ENCODE peak calls at places on chromosomes 2 and 18, in nine cellular contexts. P is H9, R is GM23248, M is IMR-90, V is mammary epithelial cell, S is SK-N-SH, G is K562, N is MM.1S, B is DND-41. X is an unnamed sample.
A peak's percentile ranks its signal among the peaks of the same experiment; 100 is the strongest.

GRCh38 chr2:34012728-34013302 is 413.7 kb upstream of the FAM98A start:
- DNase-seq in P (peak; percentile 83), R (peak; percentile 53), M (peak; percentile 23), V (peak; percentile 28), S (peak; percentile 52), G (no peak), N (peak; percentile 69), B (peak; percentile 33), X (peak; percentile 34)

GRCh38 chr18:45589559-45590041 is 25.7 kb upstream of the SLC14A2 start:
- DNase-seq in P (no peak), R (peak; percentile 87), M (peak; percentile 91), V (no peak), S (peak; percentile 30), G (no peak), N (no peak), B (no peak), X (no peak)

GRCh38 chr18:9612215-9612830 is 2.0 kb downstream of the PPP4R1 start:
- DNase-seq in P (no peak), R (peak; percentile 75), M (peak; percentile 58), V (peak; percentile 67), S (peak; percentile 66), G (no peak), N (peak; percentile 69), B (peak; percentile 45), X (peak; percentile 53)

GRCh38 chr18:9987355-9987754 is 73.5 kb downstream of the VAPA start:
- DNase-seq in P (no peak), R (no peak), M (no peak), V (no peak), S (no peak), G (no peak), N (no peak), B (no peak), X (no peak)

GRCh38 chr2:181675241-181675640 is 5.1 kb downstream of the NEUROD1 start:
- DNase-seq in P (no peak), R (no peak), M (no peak), V (no peak), S (no peak), G (no peak), N (no peak), B (no peak), X (no peak)

GRCh38 chr18:21853972-21854563 is 113.5 kb downstream of the MIB1 start:
- DNase-seq in P (no peak), R (no peak), M (no peak), V (no peak), S (no peak), G (no peak), N (no peak), B (no peak), X (no peak)

GRCh38 chr2:137009953-137010352 is 244.6 kb downstream of the THSD7B start:
- DNase-seq in P (no peak), R (no peak), M (no peak), V (no peak), S (no peak), G (no peak), N (no peak), B (no peak), X (no peak)

GRCh38 chr2:8525582-8526402 is 156.1 kb upstream of the ID2 start:
- DNase-seq in P (peak; percentile 68), R (no peak), M (peak; percentile 12), V (peak; percentile 6), S (peak; percentile 79), G (peak; percentile 94), N (peak; percentile 37), B (no peak), X (peak; percentile 89)

GRCh38 chr2:108594982-108595464 is 60.8 kb downstream of the LIMS1 start:
- DNase-seq in P (no peak), R (peak; percentile 74), M (peak; percentile 96), V (peak; percentile 93), S (no peak), G (peak; percentile 65), N (peak; percentile 85), B (no peak), X (no peak)

GRCh38 chr2:240431663-240432424 is 3.6 kb upstream of the GPC1 start:
- DNase-seq in P (no peak), R (no peak), M (no peak), V (no peak), S (no peak), G (no peak), N (no peak), B (no peak), X (no peak)

GRCh38 chr18:75691483-75691882 is 264.0 kb upstream of the SMIM21 start:
- DNase-seq in P (peak; percentile 45), R (no peak), M (no peak), V (no peak), S (no peak), G (no peak), N (no peak), B (no peak), X (no peak)

GRCh38 chr18:12989397-12990127 is 1.6 kb upstream of the CEP192 start:
- DNase-seq in P (no peak), R (no peak), M (no peak), V (no peak), S (no peak), G (no peak), N (no peak), B (no peak), X (no peak)

GRCh38 chr18:13446581-13447470 is 228.3 kb downstream of the LDLRAD4 start:
- DNase-seq in P (peak; percentile 48), R (peak; percentile 29), M (no peak), V (no peak), S (no peak), G (no peak), N (no peak), B (peak; percentile 85), X (no peak)

GRCh38 chr2:56132138-56132537 is 51.7 kb upstream of the CCDC85A start:
- DNase-seq in P (no peak), R (peak; percentile 67), M (peak; percentile 47), V (peak; percentile 17), S (peak; percentile 39), G (peak; percentile 25), N (peak; percentile 56), B (no peak), X (no peak)

GRCh38 chr2:174399171-174399570 is 3.6 kb downstream of the SCRN3 start:
- DNase-seq in P (no peak), R (peak; percentile 41), M (peak; percentile 54), V (no peak), S (no peak), G (no peak), N (no peak), B (no peak), X (no peak)

GRCh38 chr2:200212862-200213425 is 93.5 kb upstream of the SPATS2L start:
- DNase-seq in P (no peak), R (no peak), M (no peak), V (no peak), S (no peak), G (no peak), N (no peak), B (no peak), X (no peak)

GRCh38 chr2:118672571-118673158 is 174.8 kb downstream of the EN1 start:
- DNase-seq in P (no peak), R (peak; percentile 13), M (no peak), V (no peak), S (no peak), G (peak; percentile 18), N (no peak), B (no peak), X (no peak)

GRCh38 chr2:190407246-190407661 is 901 bp upstream of the MFSD6 start:
- DNase-seq in P (peak; percentile 33), R (no peak), M (no peak), V (no peak), S (no peak), G (no peak), N (no peak), B (peak; percentile 71), X (no peak)

GRCh38 chr2:31231571-31232287 is 2.2 kb upstream of the EHD3 start:
- DNase-seq in P (peak; percentile 17), R (no peak), M (no peak), V (no peak), S (no peak), G (no peak), N (no peak), B (no peak), X (peak; percentile 3)

GRCh38 chr18:25061345-25061744 is 290.6 kb downstream of the ZNF521 start:
- DNase-seq in P (no peak), R (no peak), M (no peak), V (no peak), S (no peak), G (no peak), N (no peak), B (no peak), X (no peak)

GRCh38 chr2:101710690-101711318 is 13.3 kb downstream of the MAP4K4 start:
- DNase-seq in P (no peak), R (peak; percentile 61), M (peak; percentile 65), V (peak; percentile 46), S (no peak), G (no peak), N (no peak), B (no peak), X (no peak)

GRCh38 chr2:25957743-25958142 is 24.6 kb downstream of the KIF3C start:
- DNase-seq in P (no peak), R (no peak), M (no peak), V (no peak), S (no peak), G (no peak), N (no peak), B (no peak), X (no peak)

GRCh38 chr2:111702119-111702808 is 181.7 kb downstream of the ANAPC1 start:
- DNase-seq in P (peak; percentile 82), R (peak; percentile 77), M (peak; percentile 58), V (peak; percentile 58), S (peak; percentile 52), G (peak; percentile 79), N (peak; percentile 37), B (peak; percentile 75), X (peak; percentile 78)
- H3K9ac ChIP-seq in P (no peak overlapping the region), R (no peak overlapping the region), M (no peak overlapping the region), V (no peak overlapping the region), S (no peak overlapping the region), G (no peak overlapping the region), N (no peak overlapping the region), B (peak overlapping the region; percentile 66), X (no peak overlapping the region)

GRCh38 chr2:15993232-15993610 is 52.9 kb downstream of the MYCN start:
- DNase-seq in P (no peak), R (no peak), M (no peak), V (no peak), S (no peak), G (no peak), N (no peak), B (no peak), X (no peak)
- H3K9me3 ChIP-seq in P (no peaks in the 10 kb centered on the region), R (no peaks in the 10 kb centered on the region), M (peaks cover 24% of the 10 kb centered on the region), V (peaks cover 10% of the 10 kb centered on the region), S (no peaks in the 10 kb centered on the region), G (no peaks in the 10 kb centered on the region), N (no peaks in the 10 kb centered on the region), B (no peaks in the 10 kb centered on the region), X (no peaks in the 10 kb centered on the region)

DNA sequence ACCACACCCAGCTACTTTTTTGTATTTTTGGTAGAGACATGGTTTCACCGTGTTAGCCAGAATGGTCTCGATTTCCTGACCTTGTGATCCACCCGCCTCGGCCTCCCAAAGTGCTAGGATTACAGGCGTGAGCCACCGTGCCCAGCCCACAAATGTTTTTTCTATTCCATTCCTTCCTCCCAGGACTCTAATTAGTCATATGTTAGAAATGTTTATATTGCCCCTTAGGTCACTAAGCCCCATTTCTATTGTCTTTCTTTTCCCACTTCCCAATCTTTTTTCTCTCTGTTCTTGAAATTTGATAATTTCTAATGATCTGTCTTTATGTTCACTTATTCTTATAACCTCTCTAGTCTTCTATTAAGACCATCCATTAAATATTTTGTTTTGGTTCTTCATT is 31.3 kb upstream of the CDCA7 start:
- DNase-seq in P (no peak), R (no peak), M (no peak), V (no peak), S (no peak), G (no peak), N (no peak), B (no peak), X (no peak)
- H3K9ac ChIP-seq in P (no peak overlapping the region), R (no peak overlapping the region), M (no peak overlapping the region), V (no peak overlapping the region), S (no peak overlapping the region), G (no peak overlapping the region), N (no peak overlapping the region), B (no peak overlapping the region), X (no peak overlapping the region)

GRCh38 chr2:4579977-4580376 is 876.6 kb downstream of the DCDC2C start:
- DNase-seq in P (no peak), R (no peak), M (no peak), V (no peak), S (no peak), G (no peak), N (no peak), B (no peak), X (no peak)
- H3K9me3 ChIP-seq in P (no peaks in the 10 kb centered on the region), R (no peaks in the 10 kb centered on the region), M (no peaks in the 10 kb centered on the region), V (peaks cover 6% of the 10 kb centered on the region), S (no peaks in the 10 kb centered on the region), G (no peaks in the 10 kb centered on the region), N (no peaks in the 10 kb centered on the region), B (no peaks in the 10 kb centered on the region), X (no peaks in the 10 kb centered on the region)